ENCODE peak calls at places on chromosomes 6 and 20, in nine cellular contexts. S, X, Y, F, R, E, G, T and H are unnamed samples. For H3K9me2 and H3K9me3, the result is how much of the 10 kb centered on the place peaks cover.

GRCh38 chr6:90940812-90941481 is 354.1 kb upstream of the MAP3K7 start:
- DNase-seq in S (peak), X (peak), R (peak), F (peak), G (no peak), E (peak), Y (peak), T (peak), H (peak)

GRCh38 chr20:13510837-13511488 is 127.8 kb downstream of the TASP1 start:
- DNase-seq in S (no peak), G (no peak), Y (no peak), T (no peak), R (no peak), F (peak), X (no peak), E (no peak), H (no peak)

GRCh38 chr6:116036885-116037284 is 23.8 kb downstream of the FRK start:
- DNase-seq in S (no peak), Y (no peak), F (no peak), T (no peak), R (no peak), X (no peak), G (no peak), E (no peak), H (peak)

GRCh38 chr20:41467690-41468089 is 101.1 kb upstream of the EMILIN3 start:
- DNase-seq in T (no peak), Y (no peak), F (no peak), E (no peak), S (no peak), G (no peak), R (no peak), X (no peak), H (no peak)

GRCh38 chr6:20402181-20403079 is 751 bp downstream of the E2F3 start:
- DNase-seq in T (peak), X (peak), F (peak), R (peak), Y (peak), E (peak), S (peak), G (peak), H (peak)

GRCh38 chr6:85033547-85033946 is 269.1 kb upstream of the TBX18 start:
- DNase-seq in S (no peak), R (no peak), T (no peak), Y (no peak), X (no peak), F (no peak), E (no peak), G (no peak), H (no peak)

GRCh38 chr6:138555294-138555988 is 56.1 kb upstream of the NHSL1 start:
- DNase-seq in T (no peak), Y (no peak), G (peak), F (no peak), R (no peak), E (no peak), S (no peak), X (no peak), H (peak)

GRCh38 chr6:150142304-150142656 is 564 bp upstream of the PPP1R14C start:
- DNase-seq in E (no peak), R (no peak), Y (no peak), G (no peak), X (no peak), F (peak), S (no peak), T (no peak), H (peak)

GRCh38 chr20:49823152-49823847 is 10.7 kb downstream of the SLC9A8 start:
- DNase-seq in G (no peak), X (peak), E (no peak), T (no peak), S (no peak), F (no peak), R (peak), Y (no peak), H (no peak)

GRCh38 chr6:40183902-40184301 is 249.6 kb upstream of the MOCS1 start:
- DNase-seq in E (no peak), Y (no peak), T (no peak), G (no peak), F (no peak), X (no peak), S (no peak), R (no peak), H (no peak)

GRCh38 chr20:7660165-7660564 is 280.1 kb downstream of the HAO1 start:
- DNase-seq in G (no peak), E (no peak), T (no peak), R (no peak), Y (no peak), S (no peak), X (no peak), F (no peak), H (no peak)

GRCh38 chr6:25257686-25258348 is 21.4 kb upstream of the CARMIL1 start:
- DNase-seq in G (no peak), R (no peak), F (peak), Y (no peak), T (no peak), E (no peak), S (no peak), X (no peak), H (no peak)

DNA sequence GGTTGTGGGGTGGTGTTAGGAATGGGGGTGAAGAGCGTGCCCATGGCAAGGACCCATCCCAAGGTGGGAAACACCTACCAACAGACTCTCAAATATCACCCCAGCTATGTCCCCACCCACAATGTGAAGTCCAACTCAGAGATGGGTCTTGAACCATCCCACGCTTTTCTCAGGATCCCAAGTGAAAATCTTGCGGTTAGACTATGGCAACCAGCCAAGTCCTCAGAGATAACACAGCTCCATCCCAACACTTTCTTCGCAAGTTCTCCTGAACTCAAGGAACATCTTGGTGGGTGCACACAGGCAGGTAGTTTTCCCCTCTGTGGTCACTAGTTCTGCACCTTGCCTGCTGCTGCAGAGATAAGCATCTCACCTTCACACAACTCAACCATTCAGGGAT is 116.0 kb downstream of the CDC5L start:
- DNase-seq in E (no peak), Y (no peak), F (no peak), S (no peak), G (no peak), R (no peak), X (no peak), T (no peak), H (no peak)
- H3K9me2 ChIP-seq in E (under half), Y (under half), F (under half), S (under half), G (under half), R (under half), X (under half), T (under half), H (under half)

GRCh38 chr6:169479783-169480495 is 221.9 kb downstream of the WDR27 start:
- DNase-seq in G (no peak), T (no peak), E (no peak), Y (no peak), X (no peak), R (no peak), S (no peak), F (no peak), H (no peak)
- H3K9me3 ChIP-seq in G (under half), T (under half), E (under half), Y (under half), X (under half), R (under half), S (under half), F (under half), H (under half)

GRCh38 chr20:57566803-57567459 is 6.0 kb downstream of the PCK1 start:
- DNase-seq in T (no peak), F (no peak), X (no peak), S (no peak), E (no peak), Y (no peak), G (no peak), R (no peak), H (no peak)
- H3K9me2 ChIP-seq in T (under half), F (under half), X (under half), S (under half), E (under half), Y (under half), G (under half), R (under half), H (under half)

DNA sequence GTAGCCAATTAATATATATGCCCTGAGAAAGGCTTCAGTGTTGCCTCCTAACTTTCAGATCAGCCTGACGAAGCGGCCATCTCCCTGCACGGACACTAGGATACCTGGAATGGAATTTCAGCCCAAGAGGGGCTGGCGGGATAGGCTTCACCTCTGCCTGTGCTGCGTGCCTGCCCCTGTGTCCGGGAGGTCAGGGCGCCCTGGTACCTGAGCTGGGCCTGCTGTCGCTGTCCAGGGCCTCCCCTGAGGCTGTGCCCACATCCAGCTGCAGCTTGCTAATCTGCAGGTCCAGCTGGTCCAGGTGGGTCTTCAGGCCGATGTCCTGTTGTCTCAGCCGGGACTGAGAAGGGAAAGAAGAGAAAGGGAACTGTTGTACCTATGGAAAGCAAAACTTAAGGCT is 8.6 kb downstream of the DACT2 start:
- DNase-seq in T (no peak), Y (no peak), E (no peak), F (no peak), S (no peak), R (no peak), X (no peak), G (no peak), H (no peak)
- H3K9me3 ChIP-seq in T (under half), Y (under half), E (under half), F (under half), S (under half), R (under half), X (under half), G (under half), H (under half)

GRCh38 chr6:62288562-62288961 is 2.5 kb upstream of the KHDRBS2 start:
- DNase-seq in X (no peak), S (no peak), R (no peak), E (no peak), T (no peak), F (no peak), Y (no peak), G (no peak), H (no peak)

GRCh38 chr6:62284725-62285124 is 1.3 kb downstream of the KHDRBS2 start:
- DNase-seq in R (no peak), F (no peak), E (no peak), Y (no peak), S (no peak), T (peak), G (no peak), X (no peak), H (no peak)

GRCh38 chr6:62285612-62286469 is at the start of gene KHDRBS2:
- DNase-seq in S (no peak), E (peak), T (peak), R (peak), F (peak), X (peak), Y (peak), G (no peak), H (no peak)

GRCh38 chr6:62288974-62289373 is 2.9 kb upstream of the KHDRBS2 start:
- DNase-seq in S (no peak), F (no peak), Y (no peak), G (no peak), T (no peak), E (no peak), X (no peak), R (no peak), H (no peak)

GRCh38 chr6:62286470-62286843 is 432 bp upstream of the KHDRBS2 start:
- DNase-seq in T (no peak), E (no peak), F (no peak), Y (no peak), S (no peak), R (no peak), G (no peak), X (peak), H (no peak)
- H3K9me2 ChIP-seq in T (under half), E (under half), F (under half), Y (under half), S (under half), R (under half), G (under half), X (under half), H (under half)

DNA sequence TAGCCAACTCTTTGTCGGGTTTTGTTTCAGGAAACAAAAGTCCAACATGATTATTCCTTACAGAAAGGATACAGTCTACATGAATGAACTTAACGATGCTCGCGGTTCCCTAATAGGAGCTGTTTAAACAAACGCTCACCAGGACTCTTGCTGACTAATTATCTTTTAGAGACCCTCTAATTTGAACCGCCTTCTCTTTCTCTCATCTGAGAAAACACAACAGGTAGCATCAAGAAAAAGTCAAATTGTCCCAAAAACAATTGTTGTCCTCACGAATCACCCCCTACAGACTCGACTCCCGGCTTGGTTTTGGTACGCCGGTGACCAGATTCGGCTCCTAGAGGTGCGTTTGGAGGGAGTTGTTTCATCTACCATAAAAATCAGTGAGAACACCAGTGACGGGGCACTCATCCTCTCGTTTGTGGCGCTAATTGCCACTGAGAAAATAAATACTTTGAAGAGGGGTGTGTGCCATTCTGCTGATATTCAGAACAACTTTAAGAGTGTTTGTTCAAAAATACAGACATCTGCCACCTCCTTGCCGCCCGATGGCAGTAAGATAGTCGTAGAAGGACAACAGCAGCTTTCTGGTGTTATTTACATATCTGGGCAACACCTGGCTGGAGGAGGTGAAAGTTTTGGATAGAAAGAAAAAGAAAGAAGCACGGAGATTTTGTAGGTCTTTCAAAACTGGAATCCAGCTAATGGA is 1.1 kb upstream of the SIM1 start:
- DNase-seq in X (no peak), E (no peak), S (no peak), Y (no peak), G (no peak), R (no peak), F (peak), T (no peak), H (no peak)
- H3K9me3 ChIP-seq in X (under half), E (under half), S (under half), Y (under half), G (under half), R (under half), F (under half), T (under half), H (under half)

GRCh38 chr20:34074101-34074760 is 37.8 kb downstream of the EIF2S2 start:
- DNase-seq in Y (no peak), T (no peak), X (no peak), G (no peak), R (no peak), S (no peak), F (peak), E (no peak), H (peak)
- H3K9me2 ChIP-seq in Y (under half), T (under half), X (under half), G (under half), R (under half), S (under half), F (under half), E (under half), H (under half)

GRCh38 chr6:170003027-170003426 is 251.6 kb downstream of the ERMARD start:
- DNase-seq in E (no peak), T (peak), F (no peak), Y (no peak), X (no peak), S (no peak), R (no peak), G (no peak), H (no peak)
- H3K9me3 ChIP-seq in E (under half), T (under half), F (under half), Y (under half), X (under half), S (under half), R (under half), G (under half), H (under half)

GRCh38 chr20:58433759-58434158 is 44.7 kb downstream of the VAPB start:
- DNase-seq in T (no peak), F (peak), X (no peak), Y (no peak), S (no peak), R (no peak), E (peak), G (no peak), H (peak)

GRCh38 chr20:58433029-58433657 is 44.1 kb downstream of the VAPB start:
- DNase-seq in E (no peak), S (no peak), T (no peak), G (no peak), Y (no peak), F (no peak), X (peak), R (no peak), H (no peak)

GRCh38 chr20:58431134-58431533 is 42.1 kb downstream of the VAPB start:
- DNase-seq in X (no peak), R (no peak), E (no peak), G (no peak), Y (no peak), S (no peak), F (peak), T (no peak), H (no peak)

GRCh38 chr20:58435237-58435636 is 46.2 kb downstream of the VAPB start:
- DNase-seq in S (no peak), R (no peak), X (no peak), Y (no peak), F (no peak), T (no peak), E (no peak), G (no peak), H (no peak)

GRCh38 chr20:58432190-58432954 is 43.3 kb downstream of the VAPB start:
- DNase-seq in T (no peak), R (no peak), Y (no peak), S (no peak), E (no peak), G (no peak), X (no peak), F (no peak), H (no peak)
- H3K9me2 ChIP-seq in T (under half), R (under half), Y (under half), S (under half), E (under half), G (under half), X (under half), F (under half), H (under half)